ENCODE peak calls at places on chromosome 5, in five cellular contexts. One of them, this sample, is unnamed.

GRCh38 chr5:61919920-61920319 is 386.1 kb upstream of the KIF2A start:
- DNase-seq in effector memory CD4-positive, alpha-beta T cell: no peak
- DNase-seq in posterior cingulate gyrus: no peak
- DNase-seq in NCI-H1417: peak
- DNase-seq in IMR-90: no peak
- DNase-seq in this sample: no peak

GRCh38 chr5:40288791-40289475 is 390.8 kb upstream of the PTGER4 start:
- DNase-seq in effector memory CD4-positive, alpha-beta T cell: no peak
- DNase-seq in posterior cingulate gyrus: no peak
- DNase-seq in NCI-H1417: no peak
- DNase-seq in IMR-90: no peak
- DNase-seq in this sample: no peak

GRCh38 chr5:68299105-68299504 is 83.5 kb downstream of the PIK3R1 start:
- DNase-seq in effector memory CD4-positive, alpha-beta T cell: no peak
- DNase-seq in posterior cingulate gyrus: no peak
- DNase-seq in NCI-H1417: no peak
- DNase-seq in IMR-90: no peak
- DNase-seq in this sample: no peak

GRCh38 chr5:141208478-141208877 is at the start of gene PCDHB12:
- DNase-seq in effector memory CD4-positive, alpha-beta T cell: no peak
- DNase-seq in posterior cingulate gyrus: no peak
- DNase-seq in NCI-H1417: no peak
- DNase-seq in IMR-90: peak
- DNase-seq in this sample: no peak

GRCh38 chr5:135455876-135456237 is 3.7 kb upstream of the TIFAB start:
- DNase-seq in effector memory CD4-positive, alpha-beta T cell: no peak
- DNase-seq in posterior cingulate gyrus: no peak
- DNase-seq in NCI-H1417: no peak
- DNase-seq in IMR-90: no peak
- DNase-seq in this sample: no peak

GRCh38 chr5:106959447-106959846 is 711.3 kb downstream of the EFNA5 start:
- DNase-seq in effector memory CD4-positive, alpha-beta T cell: no peak
- DNase-seq in posterior cingulate gyrus: no peak
- DNase-seq in NCI-H1417: no peak
- DNase-seq in IMR-90: no peak
- DNase-seq in this sample: no peak

GRCh38 chr5:96431376-96432244 is 1.4 kb downstream of the PCSK1 start:
- DNase-seq in effector memory CD4-positive, alpha-beta T cell: no peak
- DNase-seq in posterior cingulate gyrus: no peak
- DNase-seq in NCI-H1417: peak
- DNase-seq in IMR-90: peak
- DNase-seq in this sample: no peak

GRCh38 chr5:176847726-176848290 is 37.4 kb downstream of the UNC5A start:
- DNase-seq in effector memory CD4-positive, alpha-beta T cell: no peak
- DNase-seq in posterior cingulate gyrus: no peak
- DNase-seq in NCI-H1417: no peak
- DNase-seq in IMR-90: no peak
- DNase-seq in this sample: no peak

GRCh38 chr5:102718819-102719218 is 36.3 kb upstream of the PAM start:
- DNase-seq in effector memory CD4-positive, alpha-beta T cell: no peak
- DNase-seq in posterior cingulate gyrus: no peak
- DNase-seq in NCI-H1417: no peak
- DNase-seq in IMR-90: no peak
- DNase-seq in this sample: no peak

GRCh38 chr5:169682026-169682425 is 45.0 kb downstream of the DOCK2 start:
- DNase-seq in effector memory CD4-positive, alpha-beta T cell: no peak
- DNase-seq in posterior cingulate gyrus: no peak
- DNase-seq in NCI-H1417: no peak
- DNase-seq in IMR-90: no peak
- DNase-seq in this sample: no peak

GRCh38 chr5:93831449-93831848 is 90.0 kb upstream of the POU5F2 start:
- DNase-seq in effector memory CD4-positive, alpha-beta T cell: no peak
- DNase-seq in posterior cingulate gyrus: no peak
- DNase-seq in NCI-H1417: no peak
- DNase-seq in IMR-90: peak
- DNase-seq in this sample: no peak

GRCh38 chr5:14156611-14157493 is 13.7 kb downstream of the TRIO start:
- DNase-seq in effector memory CD4-positive, alpha-beta T cell: no peak
- DNase-seq in posterior cingulate gyrus: no peak
- DNase-seq in NCI-H1417: peak
- DNase-seq in IMR-90: peak
- DNase-seq in this sample: peak

GRCh38 chr5:113266227-113266912 is 168.4 kb downstream of the TSSK1B start:
- DNase-seq in effector memory CD4-positive, alpha-beta T cell: no peak
- DNase-seq in posterior cingulate gyrus: no peak
- DNase-seq in NCI-H1417: no peak
- DNase-seq in IMR-90: peak
- DNase-seq in this sample: no peak

GRCh38 chr5:134003957-134004625 is 684 bp downstream of the VDAC1 start:
- DNase-seq in effector memory CD4-positive, alpha-beta T cell: no peak
- DNase-seq in posterior cingulate gyrus: peak
- DNase-seq in NCI-H1417: peak
- DNase-seq in IMR-90: peak
- DNase-seq in this sample: no peak

GRCh38 chr5:142543951-142544753 is 141.7 kb downstream of the FGF1 start:
- DNase-seq in effector memory CD4-positive, alpha-beta T cell: no peak
- DNase-seq in posterior cingulate gyrus: no peak
- DNase-seq in NCI-H1417: no peak
- DNase-seq in IMR-90: peak
- DNase-seq in this sample: no peak

GRCh38 chr5:115267617-115268016 is 4.9 kb upstream of the PGGT1B start:
- DNase-seq in effector memory CD4-positive, alpha-beta T cell: no peak
- DNase-seq in posterior cingulate gyrus: no peak
- DNase-seq in NCI-H1417: no peak
- DNase-seq in IMR-90: peak
- DNase-seq in this sample: no peak

GRCh38 chr5:94761786-94762185 is 143.3 kb downstream of the SLF1 start:
- DNase-seq in effector memory CD4-positive, alpha-beta T cell: no peak
- DNase-seq in posterior cingulate gyrus: no peak
- DNase-seq in NCI-H1417: no peak
- DNase-seq in IMR-90: no peak
- DNase-seq in this sample: no peak

GRCh38 chr5:154103223-154103622 is 64.5 kb downstream of the MFAP3 start:
- DNase-seq in effector memory CD4-positive, alpha-beta T cell: no peak
- DNase-seq in posterior cingulate gyrus: no peak
- DNase-seq in NCI-H1417: no peak
- DNase-seq in IMR-90: no peak
- DNase-seq in this sample: no peak

GRCh38 chr5:110105692-110106091 is 416.0 kb downstream of the MAN2A1 start:
- DNase-seq in effector memory CD4-positive, alpha-beta T cell: no peak
- DNase-seq in posterior cingulate gyrus: no peak
- DNase-seq in NCI-H1417: no peak
- DNase-seq in IMR-90: no peak
- DNase-seq in this sample: no peak

GRCh38 chr5:96337048-96337781 is 95.8 kb downstream of the PCSK1 start:
- DNase-seq in effector memory CD4-positive, alpha-beta T cell: no peak
- DNase-seq in posterior cingulate gyrus: no peak
- DNase-seq in NCI-H1417: no peak
- DNase-seq in IMR-90: no peak
- DNase-seq in this sample: no peak

GRCh38 chr5:113678924-113679575 is 165.6 kb downstream of the YTHDC2 start:
- DNase-seq in effector memory CD4-positive, alpha-beta T cell: no peak
- DNase-seq in posterior cingulate gyrus: peak
- DNase-seq in NCI-H1417: peak
- DNase-seq in IMR-90: peak
- DNase-seq in this sample: peak

GRCh38 chr5:93576015-93576414 is 5.0 kb downstream of the NR2F1-AS1 start:
- DNase-seq in effector memory CD4-positive, alpha-beta T cell: no peak
- DNase-seq in posterior cingulate gyrus: no peak
- DNase-seq in NCI-H1417: no peak
- DNase-seq in IMR-90: no peak
- DNase-seq in this sample: no peak

GRCh38 chr5:113387844-113388243 is 46.9 kb downstream of the TSSK1B start:
- DNase-seq in effector memory CD4-positive, alpha-beta T cell: no peak
- DNase-seq in posterior cingulate gyrus: no peak
- DNase-seq in NCI-H1417: no peak
- DNase-seq in IMR-90: no peak
- DNase-seq in this sample: no peak

This sample was measured in Panc1.